ENCODE peak calls at places on chromosomes 6 and 20, in eight cellular contexts. W is pancreas; B is iris pigment epithelial cell; X is NCI-H2081; Q is activated naive CD8-positive, alpha-beta T cell treated with anti-CD3 and anti-CD28 coated beads for 36 hours; K is smooth muscle cell of the brain vasculature; Z is NCI-H1105; H is astrocyte of the cerebellum. D is an unnamed sample.

GRCh38 chr20:26208296-26209091 is 511.8 kb upstream of the ZNF337 start:
- DNase-seq in X (no peak), Q (peak), K (no peak), B (no peak), H (no peak), Z (peak), W (no peak), D (peak)

GRCh38 chr6:52595000-52595795 is 18.3 kb upstream of the TRAM2 start:
- DNase-seq in W (no peak), B (peak), H (no peak), Q (no peak), K (peak), X (no peak), Z (no peak), D (peak)

GRCh38 chr6:130183271-130184222 is 39.2 kb downstream of the SAMD3 start:
- DNase-seq in K (no peak), H (no peak), Q (peak), X (no peak), B (no peak), W (no peak), Z (no peak), D (no peak)

GRCh38 chr6:85403331-85404015 is 46.4 kb upstream of the NT5E start:
- DNase-seq in W (no peak), X (no peak), K (no peak), Q (no peak), B (peak), H (peak), Z (no peak), D (peak)

GRCh38 chr6:22886881-22887581 is 317.7 kb downstream of the HDGFL1 start:
- DNase-seq in B (peak), Z (no peak), H (peak), Q (no peak), X (peak), K (no peak), W (no peak), D (no peak)

GRCh38 chr6:136016228-136017225 is 165.0 kb downstream of the PDE7B start:
- DNase-seq in W (no peak), K (peak), Z (peak), B (no peak), X (no peak), Q (no peak), H (no peak), D (no peak)

GRCh38 chr20:47696856-47697255 is 88.4 kb downstream of the SULF2 start:
- DNase-seq in H (no peak), W (no peak), B (no peak), Z (no peak), X (no peak), Q (no peak), K (no peak), D (no peak)

GRCh38 chr6:30841644-30842504 is 42.4 kb upstream of the DDR1 start:
- DNase-seq in K (no peak), Z (no peak), B (peak), Q (no peak), X (no peak), H (no peak), W (no peak), D (no peak)

GRCh38 chr6:106287215-106287614 is 38.3 kb downstream of the ATG5 start:
- DNase-seq in B (peak), X (no peak), W (no peak), H (no peak), Q (no peak), K (peak), Z (no peak), D (no peak)

D was measured in SJSA1.